ENCODE peak calls at places on chromosomes 1 and 21, in nine cellular contexts. I is activated T-cell treated with anti-CD3 and anti-CD28 coated beads, Interleukin-2, amount 50 U/mL, for 4 hours; D is T-cell; J is left colon; F is activated CD8-positive, alpha-beta T cell treated with anti-CD3 and anti-CD28 coated beads, Interleukin-2, amount 10 ng/mL, durations not matched to agents 7 days and 5 days; X is right cardiac atrium; O is activated CD4-positive, CD25-positive, alpha-beta regulatory T cell treated with anti-CD3 and anti-CD28 coated beads, Interleukin-2, amount 50 U/mL, for 24 hours; A is GM23338; L is HepG2. N is an unnamed sample.

GRCh38 chr1:203322480-203323179 is 17.3 kb downstream of the BTG2 start:
- ATAC-seq in I (no peak), D (no peak), J (no peak), F (no peak), X (peak), O (no peak), A (no peak), L (no peak), N (no peak)

GRCh38 chr1:100713636-100714035 is 5.9 kb upstream of the VCAM1 start:
- ATAC-seq in I (no peak), D (no peak), J (no peak), F (peak), X (no peak), O (no peak), A (no peak), L (no peak), N (no peak)

GRCh38 chr1:41673806-41674205 is 189.3 kb upstream of the EDN2 start:
- ATAC-seq in I (peak), D (peak), J (no peak), F (peak), X (no peak), O (peak), A (no peak), L (no peak), N (peak)

GRCh38 chr21:36060159-36060921 is at the start of gene SETD4:
- ATAC-seq in I (peak), D (peak), J (peak), F (peak), X (peak), O (peak), A (peak), L (peak), N (peak)

GRCh38 chr1:112636597-112637256 is 17.1 kb downstream of the CAPZA1 start:
- ATAC-seq in I (peak), D (no peak), J (peak), F (peak), X (no peak), O (peak), A (no peak), L (no peak), N (peak)

GRCh38 chr1:84603941-84604830 is 29.9 kb upstream of the CTBS start:
- ATAC-seq in I (no peak), D (no peak), J (no peak), F (no peak), X (peak), O (no peak), A (peak), L (peak), N (no peak)

GRCh38 chr1:59434336-59434735 is 137.4 kb downstream of the FGGY start:
- ATAC-seq in I (no peak), D (no peak), J (no peak), F (no peak), X (peak), O (no peak), A (no peak), L (no peak), N (no peak)

GRCh38 chr1:70415882-70416281 is 4.8 kb downstream of the CTH start:
- ATAC-seq in I (no peak), D (no peak), J (no peak), F (no peak), X (no peak), O (no peak), A (no peak), L (no peak), N (no peak)

GRCh38 chr1:162939035-162939434 is 78.1 kb upstream of the CCDC190 start:
- ATAC-seq in I (no peak), D (no peak), J (no peak), F (no peak), X (no peak), O (no peak), A (no peak), L (peak), N (no peak)

GRCh38 chr1:179144621-179145020 is 62.8 kb downstream of the TOR3A start:
- ATAC-seq in I (no peak), D (no peak), J (no peak), F (no peak), X (no peak), O (no peak), A (no peak), L (no peak), N (no peak)

GRCh38 chr1:5681654-5682053 is 310.6 kb downstream of the NPHP4 start:
- ATAC-seq in I (no peak), D (no peak), J (no peak), F (no peak), X (no peak), O (no peak), A (no peak), L (no peak), N (no peak)

GRCh38 chr1:1669468-1670440 is 10.9 kb upstream of the CDK11B start:
- ATAC-seq in I (no peak), D (no peak), J (no peak), F (no peak), X (peak), O (no peak), A (no peak), L (no peak), N (no peak)

GRCh38 chr1:62286778-62287224 is 32.4 kb downstream of the KANK4 start:
- ATAC-seq in I (no peak), D (no peak), J (peak), F (no peak), X (peak), O (no peak), A (peak), L (peak), N (no peak)

GRCh38 chr1:182235604-182235951 is 156.0 kb downstream of the GLUL start:
- ATAC-seq in I (no peak), D (no peak), J (peak), F (no peak), X (no peak), O (no peak), A (no peak), L (no peak), N (no peak)

GRCh38 chr1:167899253-167899681 is 14.7 kb downstream of the ADCY10 start:
- ATAC-seq in I (no peak), D (no peak), J (no peak), F (no peak), X (peak), O (no peak), A (no peak), L (no peak), N (no peak)

GRCh38 chr1:38929476-38929875 is 12.2 kb downstream of the RHBDL2 start:
- ATAC-seq in I (no peak), D (no peak), J (peak), F (no peak), X (no peak), O (no peak), A (peak), L (no peak), N (peak)

GRCh38 chr1:12529640-12530174 is 88.3 kb downstream of the DHRS3 start:
- ATAC-seq in I (no peak), D (no peak), J (no peak), F (no peak), X (no peak), O (no peak), A (no peak), L (no peak), N (no peak)

GRCh38 chr1:39959651-39960333 is 4.8 kb downstream of the MFSD2A start:
- ATAC-seq in I (no peak), D (no peak), J (no peak), F (no peak), X (no peak), O (no peak), A (no peak), L (no peak), N (no peak)

GRCh38 chr1:183804916-183805734 is at the start of gene RGL1:
- ATAC-seq in I (peak), D (peak), J (peak), F (peak), X (peak), O (peak), A (peak), L (peak), N (peak)

GRCh38 chr1:15681346-15682290 is 2.5 kb upstream of the PLEKHM2 start:
- ATAC-seq in I (no peak), D (no peak), J (peak), F (no peak), X (no peak), O (no peak), A (no peak), L (peak), N (no peak)

GRCh38 chr1:33897092-33897725 is 33.3 kb downstream of the HMGB4 start:
- ATAC-seq in I (no peak), D (no peak), J (no peak), F (no peak), X (no peak), O (no peak), A (no peak), L (no peak), N (no peak)

GRCh38 chr1:59856725-59857338 is 42.1 kb downstream of the HOOK1 start:
- ATAC-seq in I (no peak), D (no peak), J (peak), F (no peak), X (peak), O (no peak), A (peak), L (peak), N (no peak)

GRCh38 chr1:13732971-13733667 is 33.1 kb downstream of the PRDM2 start:
- ATAC-seq in I (no peak), D (no peak), J (no peak), F (peak), X (no peak), O (no peak), A (no peak), L (no peak), N (no peak)

GRCh38 chr1:212379366-212379765 is 35.3 kb downstream of the PACC1 start:
- ATAC-seq in I (no peak), D (no peak), J (no peak), F (peak), X (no peak), O (no peak), A (no peak), L (no peak), N (no peak)

GRCh38 chr1:45411510-45411899 is 71.3 kb upstream of the MUTYH start:
- ATAC-seq in I (no peak), D (no peak), J (no peak), F (no peak), X (no peak), O (no peak), A (peak), L (peak), N (no peak)